ENCODE peak calls at places on chromosomes 1 and 21, in four cellular contexts. D, T, J and Y are unnamed samples.

GRCh38 chr21:38944903-38945302 is 139.2 kb downstream of the ETS2 start:
- DNase-seq in D (no peak), T (no peak), J (no peak), Y (no peak)

GRCh38 chr1:225425211-225425786 is 2.5 kb downstream of the LBR start:
- DNase-seq in D (peak), T (no peak), J (no peak), Y (no peak)

GRCh38 chr1:8430476-8430875 is 112.6 kb downstream of the SLC45A1 start:
- DNase-seq in D (no peak), T (no peak), J (no peak), Y (no peak)

GRCh38 chr21:27536319-27536718 is 569.4 kb upstream of the ADAMTS5 start:
- DNase-seq in D (peak), T (no peak), J (no peak), Y (no peak)

GRCh38 chr21:28419110-28419509 is 573.6 kb downstream of the LTN1 start:
- DNase-seq in D (no peak), T (no peak), J (no peak), Y (no peak)

GRCh38 chr1:223137402-223138100 is 5.5 kb downstream of the TLR5 start:
- DNase-seq in D (peak), T (peak), J (no peak), Y (no peak)

GRCh38 chr1:19372602-19373001 is 60.5 kb downstream of the SLC66A1 start:
- DNase-seq in D (no peak), T (no peak), J (no peak), Y (no peak)

GRCh38 chr1:8740034-8740449 is 77.4 kb downstream of the RERE start:
- DNase-seq in D (peak), T (no peak), J (peak), Y (no peak)

GRCh38 chr1:208088319-208088718 is 155.9 kb downstream of the PLXNA2 start:
- DNase-seq in D (no peak), T (no peak), J (no peak), Y (no peak)

GRCh38 chr1:225366552-225366951 is 61.3 kb downstream of the LBR start:
- DNase-seq in D (no peak), T (no peak), J (no peak), Y (no peak)

GRCh38 chr1:156931553-156931952 is 11.1 kb downstream of the LRRC71 start:
- DNase-seq in D (no peak), T (no peak), J (no peak), Y (no peak)

GRCh38 chr1:201506092-201506491 is 831 bp downstream of the CSRP1 start:
- DNase-seq in D (no peak), T (no peak), J (no peak), Y (no peak)

GRCh38 chr1:30511563-30512252 is 211.7 kb downstream of the MATN1 start:
- DNase-seq in D (peak), T (peak), J (no peak), Y (no peak)

GRCh38 chr1:214670098-214670497 is 67.1 kb downstream of the CENPF start:
- DNase-seq in D (peak), T (peak), J (no peak), Y (no peak)

GRCh38 chr1:184574588-184574987 is 180.1 kb downstream of the EDEM3 start:
- DNase-seq in D (no peak), T (no peak), J (no peak), Y (no peak)

GRCh38 chr1:29162476-29163138 is 19.1 kb downstream of the SRSF4 start:
- DNase-seq in D (no peak), T (no peak), J (no peak), Y (no peak)

GRCh38 chr1:197096137-197096536 is 29.1 kb upstream of the F13B start:
- DNase-seq in D (no peak), T (no peak), J (no peak), Y (no peak)

GRCh38 chr1:24149854-24150227 is 6.9 kb upstream of the IL22RA1 start:
- DNase-seq in D (peak), T (no peak), J (no peak), Y (peak)

GRCh38 chr1:33986389-33987095 is 122.7 kb downstream of the HMGB4 start:
- DNase-seq in D (peak), T (peak), J (peak), Y (no peak)

GRCh38 chr1:154325583-154326545 is 539 bp downstream of the ATP8B2 start:
- DNase-seq in D (peak), T (no peak), J (peak), Y (peak)

GRCh38 chr1:68431076-68431475 is 18.7 kb downstream of the RPE65 start:
- DNase-seq in D (no peak), T (no peak), J (no peak), Y (no peak)

GRCh38 chr1:6960291-6960758 is 175.1 kb downstream of the CAMTA1 start:
- DNase-seq in D (peak), T (no peak), J (peak), Y (no peak)

GRCh38 chr1:151946366-151946764 is 37.1 kb upstream of the THEM4 start:
- DNase-seq in D (peak), T (no peak), J (no peak), Y (no peak)

GRCh38 chr1:173015629-173016028 is 35.1 kb downstream of the TNFSF18 start:
- DNase-seq in D (no peak), T (no peak), J (no peak), Y (no peak)

GRCh38 chr21:26756491-26757159 is 88.6 kb downstream of the ADAMTS1 start:
- DNase-seq in D (peak), T (no peak), J (peak), Y (no peak)

GRCh38 chr1:54498383-54499096 is 49.5 kb upstream of the ACOT11 start:
- DNase-seq in D (no peak), T (no peak), J (no peak), Y (no peak)

GRCh38 chr1:207807395-207808321 is 55.8 kb downstream of the CD46 start:
- DNase-seq in D (no peak), T (no peak), J (no peak), Y (no peak)

GRCh38 chr1:39462074-39462473 is 29.4 kb upstream of the BMP8A start:
- DNase-seq in D (peak), T (no peak), J (no peak), Y (no peak)

GRCh38 chr1:77925536-77925935 is 37.1 kb downstream of the NEXN start:
- DNase-seq in D (no peak), T (no peak), J (no peak), Y (no peak)

GRCh38 chr1:72397786-72398185 is 115.4 kb upstream of the NEGR1 start:
- DNase-seq in D (peak), T (no peak), J (peak), Y (no peak)

GRCh38 chr1:215076312-215076711 is 6.2 kb upstream of the KCNK2 start:
- DNase-seq in D (peak), T (no peak), J (no peak), Y (no peak)

GRCh38 chr1:240719953-240720700 is 108.2 kb upstream of the GREM2 start:
- DNase-seq in D (no peak), T (no peak), J (no peak), Y (no peak)

GRCh38 chr1:56317722-56318121 is 261.6 kb downstream of the PLPP3 start:
- DNase-seq in D (no peak), T (no peak), J (no peak), Y (no peak)